ENCODE peak calls at places on chromosomes 11 and 22, in six cellular contexts. J is heart left ventricle, T is ovary, U is adrenal gland, A is upper lobe of left lung, P is testis. Y is an unnamed sample.

GRCh38 chr11:126175261-126175885 is 36.1 kb downstream of the RPUSD4 start:
- DNase-seq in J (peak), T (peak), U (peak), A (no peak), P (peak), Y (peak)

GRCh38 chr11:112481893-112482292 is 221.2 kb upstream of the PLET1 start:
- DNase-seq in J (no peak), T (no peak), U (no peak), A (no peak), P (no peak), Y (no peak)

GRCh38 chr11:47861762-47862161 is 13.6 kb upstream of the NUP160 start:
- DNase-seq in J (no peak), T (no peak), U (no peak), A (no peak), P (no peak), Y (no peak)

GRCh38 chr11:40215605-40216004 is 1243.8 kb downstream of the LRRC4C start:
- DNase-seq in J (no peak), T (no peak), U (no peak), A (no peak), P (no peak), Y (no peak)

GRCh38 chr11:3700910-3701309 is 29.7 kb upstream of the CHRNA10 start:
- DNase-seq in J (no peak), T (no peak), U (no peak), A (no peak), P (no peak), Y (no peak)

GRCh38 chr11:74134661-74135515 is 35.9 kb downstream of the C2CD3 start:
- DNase-seq in J (no peak), T (no peak), U (no peak), A (no peak), P (no peak), Y (no peak)

GRCh38 chr22:22720201-22720723 is 75.8 kb downstream of the GGTLC2 start:
- DNase-seq in J (no peak), T (no peak), U (no peak), A (no peak), P (peak), Y (no peak)

GRCh38 chr22:20779813-20780148 is 5.9 kb downstream of the SERPIND1 start:
- DNase-seq in J (no peak), T (no peak), U (no peak), A (no peak), P (no peak), Y (no peak)

GRCh38 chr22:48754611-48755331 is 1072.9 kb downstream of the BRD1 start:
- DNase-seq in J (peak), T (no peak), U (no peak), A (peak), P (peak), Y (no peak)

GRCh38 chr22:46017166-46017565 is 40.2 kb upstream of the WNT7B start:
- DNase-seq in J (no peak), T (no peak), U (no peak), A (no peak), P (no peak), Y (no peak)

GRCh38 chr11:12792590-12792989 is 118.4 kb downstream of the TEAD1 start:
- DNase-seq in J (no peak), T (no peak), U (peak), A (no peak), P (no peak), Y (no peak)

GRCh38 chr11:368414-369335 is 624 bp upstream of the B4GALNT4 start:
- DNase-seq in J (no peak), T (peak), U (no peak), A (no peak), P (peak), Y (peak)

GRCh38 chr11:108122166-108122628 is 830 bp downstream of the ACAT1 start:
- DNase-seq in J (no peak), T (no peak), U (peak), A (no peak), P (peak), Y (no peak)

GRCh38 chr11:110479070-110479444 is 49.3 kb downstream of the FDX1 start:
- DNase-seq in J (no peak), T (no peak), U (no peak), A (no peak), P (no peak), Y (no peak)

GRCh38 chr11:124736738-124737137 is 3.0 kb upstream of the NRGN start:
- DNase-seq in J (no peak), T (no peak), U (no peak), A (peak), P (no peak), Y (no peak)

GRCh38 chr11:830295-831131 is 2.2 kb upstream of the CD151 start:
- DNase-seq in J (peak), T (peak), U (peak), A (peak), P (peak), Y (no peak)

GRCh38 chr11:106920899-106921504 is 97.3 kb downstream of the GUCY1A2 start:
- DNase-seq in J (peak), T (no peak), U (no peak), A (no peak), P (no peak), Y (no peak)

GRCh38 chr11:65170058-65170534 is at the start of gene SPDYC:
- DNase-seq in J (no peak), T (no peak), U (no peak), A (no peak), P (peak), Y (no peak)

GRCh38 chr11:105861225-105861624 is 160.8 kb downstream of the MSANTD4 start:
- DNase-seq in J (no peak), T (no peak), U (no peak), A (no peak), P (no peak), Y (no peak)

GRCh38 chr11:65423516-65424199 is 1.1 kb downstream of the NEAT1 start:
- DNase-seq in J (no peak), T (peak), U (no peak), A (peak), P (peak), Y (peak)

DNA sequence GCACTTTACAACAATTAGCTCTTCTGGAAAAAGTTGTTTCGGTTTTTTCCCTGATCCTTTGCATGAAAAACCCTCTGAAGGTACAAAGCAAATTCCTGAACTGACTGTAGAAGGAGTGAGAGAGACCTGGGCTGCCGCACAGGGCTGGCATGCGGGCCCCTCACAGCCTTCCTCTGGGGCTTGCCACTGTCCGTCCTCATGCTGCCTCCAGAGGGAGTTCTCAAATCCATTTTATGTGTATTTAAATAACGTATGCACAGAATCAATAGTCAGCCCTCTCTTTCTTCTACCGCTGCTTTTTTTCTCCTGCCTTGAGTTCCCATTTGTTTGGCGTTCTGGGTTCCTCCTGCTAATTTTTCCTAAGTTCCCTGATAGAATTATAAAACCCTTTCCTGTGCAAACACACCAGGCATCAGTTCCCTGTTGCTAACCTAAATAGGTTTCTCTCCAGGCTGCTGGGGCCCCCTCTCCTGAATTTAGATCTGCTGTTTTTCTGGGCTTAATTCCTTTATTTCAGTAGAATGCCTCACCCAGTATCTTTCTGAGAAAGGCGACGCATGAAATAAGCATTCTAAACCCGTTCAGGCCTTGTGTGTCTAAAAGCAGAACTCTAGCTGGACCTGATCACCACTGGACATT is 52.4 kb downstream of the PHF21B start:
- DNase-seq in J (no peak), T (no peak), U (no peak), A (no peak), P (no peak), Y (no peak)
- TF ChIP-seq CTCF in J (no peak), T (no peak), U (no peak), A (no peak), P (no peak), Y (no peak)

GRCh38 chr22:50627452-50627913 is 469 bp downstream of the ARSA start:
- DNase-seq in J (no peak), T (no peak), U (peak), A (no peak), P (no peak), Y (no peak)

GRCh38 chr22:50628543-50629134 is 687 bp upstream of the ARSA start:
- DNase-seq in J (no peak), T (no peak), U (no peak), A (no peak), P (no peak), Y (no peak)

GRCh38 chr22:50626856-50627451 is 998 bp downstream of the ARSA start:
- DNase-seq in J (no peak), T (peak), U (no peak), A (no peak), P (no peak), Y (no peak)

GRCh38 chr22:50626314-50626855 is 1.6 kb downstream of the ARSA start:
- DNase-seq in J (no peak), T (no peak), U (no peak), A (no peak), P (no peak), Y (no peak)

DNA sequence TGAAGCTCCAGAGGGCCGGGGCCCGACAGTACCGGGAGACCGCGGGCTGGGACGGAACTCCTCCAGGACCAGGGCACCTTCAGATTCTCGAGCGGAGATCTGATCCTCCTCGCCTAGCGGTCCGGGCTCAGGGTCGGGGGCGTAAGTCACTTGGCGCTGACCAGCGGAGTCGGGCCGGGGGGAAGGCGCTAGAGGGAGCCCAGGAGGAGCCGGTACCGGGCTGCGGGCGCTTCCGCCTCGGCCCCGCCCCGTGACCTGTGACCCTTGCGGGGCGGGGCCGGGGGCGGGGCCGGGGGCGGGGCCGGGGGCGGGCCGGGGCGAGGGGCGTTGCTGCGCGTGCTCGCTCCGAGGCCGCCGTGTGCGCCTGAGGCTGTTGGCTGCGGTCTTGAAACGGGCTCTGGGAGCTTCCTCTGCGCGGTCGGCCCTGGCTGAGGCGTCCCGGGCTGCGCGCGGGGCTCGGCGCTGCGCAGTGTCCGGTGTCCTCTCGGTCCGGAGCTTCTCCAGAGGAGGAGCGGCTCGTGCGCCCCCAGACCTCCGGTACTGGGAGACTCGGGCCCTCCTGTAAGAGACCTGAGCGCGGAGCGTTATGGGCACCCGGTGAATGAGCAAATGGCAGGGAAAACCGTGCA is at the start of gene ARSA:
- DNase-seq in J (peak), T (peak), U (peak), A (peak), P (peak), Y (peak)
- TF ChIP-seq POLR2A in J (no peak), T (no peak), U (peak), A (no peak), P (no peak), Y (no peak)

GRCh38 chr22:40193429-40194421 is 16.0 kb downstream of the TNRC6B start:
- DNase-seq in J (no peak), T (no peak), U (no peak), A (no peak), P (peak), Y (no peak)
- TF ChIP-seq CTCF in J (peak), T (no peak), U (no peak), A (peak), P (no peak), Y (peak)

DNA sequence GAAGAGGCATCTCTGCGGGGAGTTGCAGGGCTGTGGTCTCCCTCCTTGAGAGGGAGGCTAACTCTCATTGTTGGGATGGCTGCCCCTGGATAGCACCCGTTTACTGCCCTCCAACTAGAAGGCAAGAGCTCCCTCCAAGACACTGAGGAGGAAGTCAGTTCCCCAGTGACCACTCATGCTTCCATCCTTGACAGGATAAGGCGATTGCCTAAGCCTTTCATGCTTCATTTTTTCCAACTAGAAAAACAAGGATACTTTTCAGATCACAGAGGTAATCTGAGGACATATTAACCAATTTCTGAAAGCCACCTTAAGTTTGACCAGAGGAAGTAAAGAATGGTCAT is 186.6 kb downstream of the MAML2 start:
- DNase-seq in J (peak), T (no peak), U (no peak), A (no peak), P (no peak), Y (peak)
- TF ChIP-seq POLR2A in J (no peak), T (no peak), U (no peak), A (no peak), P (no peak), Y (no peak)

GRCh38 chr11:120805960-120806555 is 217.8 kb upstream of the TBCEL start:
- DNase-seq in J (no peak), T (no peak), U (no peak), A (no peak), P (no peak), Y (no peak)
- TF ChIP-seq CTCF in J (no peak), T (no peak), U (no peak), A (no peak), P (no peak), Y (no peak)

GRCh38 chr11:46346886-46347636 is at the start of gene DGKZ:
- DNase-seq in J (peak), T (peak), U (peak), A (peak), P (peak), Y (peak)
- TF ChIP-seq POLR2A in J (no peak), T (no peak), U (peak), A (no peak), P (no peak), Y (peak)

Y was measured in tibial nerve.